ENCODE peak calls at places on chromosomes 3 and 15, in eight cellular contexts. A is brain microvascular endothelial cell; Z is CD8-positive, alpha-beta memory T cell; X is LoVo; J is cardiac muscle cell; T is kidney epithelial cell; O is SW480; N is effector memory CD4-positive, alpha-beta T cell. L is an unnamed sample.

GRCh38 chr3:197029511-197030167 is at the start of gene MELTF:
- DNase-seq in T (no peak), A (peak; percentile 51), J (peak; percentile 87), Z (peak; percentile 68), N (peak; percentile 53), X (peak; percentile 81), O (peak; percentile 39), L (peak; percentile 72)

GRCh38 chr3:131960324-131960723 is 74.5 kb downstream of the CPNE4 start:
- DNase-seq in O (no peak), X (no peak), N (no peak), J (no peak), Z (no peak), A (peak; percentile 7), T (no peak), L (no peak)

GRCh38 chr3:41202834-41203345 is 3.6 kb downstream of the CTNNB1 start:
- DNase-seq in X (peak; percentile 11), J (peak; percentile 61), N (no peak), Z (no peak), T (no peak), A (peak; percentile 66), O (peak; percentile 81), L (peak; percentile 47)

GRCh38 chr3:125116311-125117069 is 60.7 kb upstream of the HEG1 start:
- DNase-seq in T (peak; percentile 62), A (no peak), N (no peak), X (no peak), J (peak; percentile 26), O (no peak), Z (no peak), L (peak; percentile 75)

GRCh38 chr3:45082139-45082538 is 56.0 kb downstream of the CLEC3B start:
- DNase-seq in A (peak; percentile 45), X (no peak), T (no peak), Z (no peak), O (no peak), J (no peak), N (no peak), L (no peak)

GRCh38 chr3:181756645-181757044 is 44.9 kb downstream of the SOX2 start:
- DNase-seq in X (no peak), Z (no peak), N (no peak), A (no peak), T (no peak), O (no peak), J (peak; percentile 46), L (no peak)

GRCh38 chr15:28786521-28786920 is 61.9 kb downstream of the GOLGA6L7 start:
- DNase-seq in J (no peak), T (no peak), O (no peak), Z (no peak), A (no peak), N (no peak), X (no peak), L (no peak)

GRCh38 chr3:3666664-3667063 is 132.6 kb upstream of the LRRN1 start:
- DNase-seq in O (no peak), A (no peak), J (no peak), T (no peak), X (no peak), Z (no peak), N (no peak), L (no peak)

GRCh38 chr3:60431599-60431958 is 819.7 kb downstream of the FHIT start:
- DNase-seq in Z (peak; percentile 3), T (no peak), O (no peak), X (no peak), J (peak; percentile 66), N (no peak), A (peak; percentile 22), L (no peak)

GRCh38 chr3:174620138-174620537 is 239.0 kb upstream of the NAALADL2 start:
- DNase-seq in Z (no peak), X (no peak), T (no peak), A (no peak), O (no peak), N (no peak), J (no peak), L (no peak)

GRCh38 chr3:108862865-108863798 is 40.5 kb downstream of the TRAT1 start:
- DNase-seq in A (peak; percentile 14), X (peak; percentile 4), T (peak; percentile 60), J (no peak), N (no peak), O (peak; percentile 11), Z (no peak), L (peak; percentile 6)

L was measured in Daoy.